ENCODE peak calls at places on chromosome 1, in eight cellular contexts. One of them, this sample, is unnamed.

GRCh38 chr1:209335090-209335692 is 248.3 kb upstream of the CAMK1G start:
- DNase-seq in mammary epithelial cell: no peak
- DNase-seq in A549: peak
- DNase-seq in neural progenitor cell: peak
- DNase-seq in PC-3: peak
- DNase-seq in H1: no peak
- DNase-seq in OCI-LY7: peak
- DNase-seq in MM.1S: peak
- DNase-seq in this sample: peak

GRCh38 chr1:200048244-200048643 is 20.7 kb downstream of the NR5A2 start:
- DNase-seq in mammary epithelial cell: no peak
- DNase-seq in A549: no peak
- DNase-seq in neural progenitor cell: peak
- DNase-seq in PC-3: no peak
- DNase-seq in H1: peak
- DNase-seq in OCI-LY7: no peak
- DNase-seq in MM.1S: no peak
- DNase-seq in this sample: no peak

GRCh38 chr1:204523605-204524215 is 7.5 kb downstream of the MDM4 start:
- DNase-seq in mammary epithelial cell: peak
- DNase-seq in A549: no peak
- DNase-seq in neural progenitor cell: no peak
- DNase-seq in PC-3: peak
- DNase-seq in H1: no peak
- DNase-seq in OCI-LY7: peak
- DNase-seq in MM.1S: no peak
- DNase-seq in this sample: no peak

GRCh38 chr1:76938304-76938703 is 71.0 kb downstream of the ST6GALNAC5 start:
- DNase-seq in mammary epithelial cell: no peak
- DNase-seq in A549: no peak
- DNase-seq in neural progenitor cell: no peak
- DNase-seq in PC-3: no peak
- DNase-seq in H1: no peak
- DNase-seq in OCI-LY7: no peak
- DNase-seq in MM.1S: no peak
- DNase-seq in this sample: no peak

GRCh38 chr1:184025242-184025675 is 12.3 kb downstream of the COLGALT2 start:
- DNase-seq in mammary epithelial cell: no peak
- DNase-seq in A549: no peak
- DNase-seq in neural progenitor cell: peak
- DNase-seq in PC-3: peak
- DNase-seq in H1: no peak
- DNase-seq in OCI-LY7: no peak
- DNase-seq in MM.1S: peak
- DNase-seq in this sample: no peak

GRCh38 chr1:226825037-226825745 is 45.2 kb upstream of the PSEN2 start:
- DNase-seq in mammary epithelial cell: no peak
- DNase-seq in A549: no peak
- DNase-seq in neural progenitor cell: no peak
- DNase-seq in PC-3: no peak
- DNase-seq in H1: no peak
- DNase-seq in OCI-LY7: no peak
- DNase-seq in MM.1S: no peak
- DNase-seq in this sample: no peak

GRCh38 chr1:191963286-191963685 is 195.0 kb upstream of the RGS18 start:
- DNase-seq in mammary epithelial cell: no peak
- DNase-seq in A549: no peak
- DNase-seq in neural progenitor cell: no peak
- DNase-seq in PC-3: no peak
- DNase-seq in H1: no peak
- DNase-seq in OCI-LY7: no peak
- DNase-seq in MM.1S: no peak
- DNase-seq in this sample: no peak

GRCh38 chr1:24957016-24957807 is 27.1 kb upstream of the RUNX3 start:
- DNase-seq in mammary epithelial cell: peak
- DNase-seq in A549: no peak
- DNase-seq in neural progenitor cell: no peak
- DNase-seq in PC-3: no peak
- DNase-seq in H1: no peak
- DNase-seq in OCI-LY7: no peak
- DNase-seq in MM.1S: no peak
- DNase-seq in this sample: no peak

GRCh38 chr1:67945733-67946374 is 104.6 kb downstream of the DIRAS3 start:
- DNase-seq in mammary epithelial cell: no peak
- DNase-seq in A549: no peak
- DNase-seq in neural progenitor cell: no peak
- DNase-seq in PC-3: no peak
- DNase-seq in H1: no peak
- DNase-seq in OCI-LY7: no peak
- DNase-seq in MM.1S: no peak
- DNase-seq in this sample: no peak

GRCh38 chr1:201250326-201251011 is 32.8 kb upstream of the PKP1 start:
- DNase-seq in mammary epithelial cell: no peak
- DNase-seq in A549: no peak
- DNase-seq in neural progenitor cell: no peak
- DNase-seq in PC-3: no peak
- DNase-seq in H1: peak
- DNase-seq in OCI-LY7: no peak
- DNase-seq in MM.1S: peak
- DNase-seq in this sample: no peak

DNA sequence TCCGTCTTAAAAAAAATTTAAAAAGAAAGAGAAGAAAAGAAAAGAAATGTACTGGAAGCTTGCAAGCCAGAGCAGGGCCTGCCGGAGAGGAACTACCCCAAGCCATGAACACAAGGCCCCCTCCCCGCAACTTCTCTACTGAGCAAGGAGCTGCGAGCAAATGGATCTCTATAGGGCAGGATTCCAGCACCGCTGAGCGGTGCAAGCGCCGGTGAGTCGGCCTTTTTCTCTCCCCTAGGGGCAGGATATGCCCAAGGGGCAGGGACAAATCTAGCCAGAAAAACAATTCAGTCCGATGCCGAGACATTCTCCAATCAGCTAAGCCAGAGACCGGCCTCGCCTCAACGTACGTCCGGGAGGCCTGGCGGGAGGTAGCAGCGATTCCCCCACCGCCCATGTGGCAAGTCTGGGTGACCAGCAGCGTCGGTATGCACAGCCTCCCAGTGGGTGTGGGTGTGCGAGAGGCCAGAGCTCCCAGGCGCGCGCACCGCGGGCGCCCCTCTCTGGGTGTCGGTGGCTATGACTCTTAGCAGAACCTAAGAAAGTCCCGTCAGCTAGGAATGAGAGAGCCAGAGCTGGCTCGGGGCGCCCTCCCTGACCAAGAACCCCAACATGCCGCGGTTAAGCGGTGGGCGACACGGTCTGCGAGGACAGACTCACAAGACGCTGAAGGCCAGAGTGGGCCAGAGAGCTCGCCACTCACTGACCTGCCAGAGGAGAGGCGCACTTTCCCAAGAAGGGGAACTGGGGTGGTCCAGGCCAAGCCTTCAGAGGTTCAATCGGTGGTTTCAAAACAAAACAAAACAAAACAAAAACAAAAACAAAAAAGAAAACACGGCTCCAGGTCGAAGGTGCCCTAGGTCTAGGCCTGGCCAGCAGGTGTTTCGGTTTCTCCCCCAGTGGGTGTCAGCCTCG is 1.9 kb downstream of the CSMD2 start:
- DNase-seq in mammary epithelial cell: peak
- DNase-seq in A549: peak
- DNase-seq in neural progenitor cell: peak
- DNase-seq in PC-3: peak
- DNase-seq in H1: peak
- DNase-seq in OCI-LY7: peak
- DNase-seq in MM.1S: peak
- DNase-seq in this sample: no peak
- H3K4me2 ChIP-seq in mammary epithelial cell: peak
- H3K4me2 ChIP-seq in A549: peak
- H3K4me2 ChIP-seq in neural progenitor cell: peak
- H3K4me2 ChIP-seq in PC-3: peak
- H3K4me2 ChIP-seq in H1: peak
- H3K4me2 ChIP-seq in OCI-LY7: no peak
- H3K4me2 ChIP-seq in MM.1S: peak
- H3K4me2 ChIP-seq in this sample: no peak

DNA sequence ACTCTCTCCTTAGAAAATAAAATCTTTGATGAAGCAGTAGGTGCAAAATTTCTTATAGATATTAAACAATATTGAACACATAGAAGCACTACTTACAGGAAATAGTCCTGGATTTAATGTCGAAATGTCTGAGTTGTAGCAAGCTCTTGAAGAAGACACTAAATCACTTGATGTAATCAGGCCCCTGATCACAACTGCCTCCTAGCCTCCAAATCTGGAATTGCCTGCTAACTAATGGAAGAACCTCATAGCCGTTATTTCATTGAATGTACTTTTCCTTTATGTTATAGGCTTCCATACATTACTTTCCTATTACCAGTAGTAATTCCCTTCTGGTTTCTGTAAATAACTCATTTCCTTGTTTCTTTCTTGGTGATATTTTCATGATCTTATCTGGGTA is 675.7 kb upstream of the CHRM3 start:
- DNase-seq in mammary epithelial cell: peak
- DNase-seq in A549: no peak
- DNase-seq in neural progenitor cell: peak
- DNase-seq in PC-3: peak
- DNase-seq in H1: no peak
- DNase-seq in OCI-LY7: no peak
- DNase-seq in MM.1S: no peak
- DNase-seq in this sample: no peak
- TF ChIP-seq CTCF in mammary epithelial cell: peak
- TF ChIP-seq CTCF in A549: no peak
- TF ChIP-seq CTCF in neural progenitor cell: peak
- TF ChIP-seq CTCF in PC-3: peak
- TF ChIP-seq CTCF in H1: no peak
- TF ChIP-seq CTCF in OCI-LY7: no peak
- TF ChIP-seq CTCF in MM.1S: peak
- TF ChIP-seq CTCF in this sample: no peak

GRCh38 chr1:23930861-23931471 is 17.8 kb upstream of the CNR2 start:
- DNase-seq in mammary epithelial cell: peak
- DNase-seq in A549: no peak
- DNase-seq in neural progenitor cell: no peak
- DNase-seq in PC-3: no peak
- DNase-seq in H1: no peak
- DNase-seq in OCI-LY7: peak
- DNase-seq in MM.1S: no peak
- DNase-seq in this sample: no peak
- H3K27ac ChIP-seq in mammary epithelial cell: peak
- H3K27ac ChIP-seq in A549: no peak
- H3K27ac ChIP-seq in neural progenitor cell: no peak
- H3K27ac ChIP-seq in PC-3: no peak
- H3K27ac ChIP-seq in H1: no peak
- H3K27ac ChIP-seq in OCI-LY7: peak
- H3K27ac ChIP-seq in MM.1S: no peak
- H3K27ac ChIP-seq in this sample: no peak

DNA sequence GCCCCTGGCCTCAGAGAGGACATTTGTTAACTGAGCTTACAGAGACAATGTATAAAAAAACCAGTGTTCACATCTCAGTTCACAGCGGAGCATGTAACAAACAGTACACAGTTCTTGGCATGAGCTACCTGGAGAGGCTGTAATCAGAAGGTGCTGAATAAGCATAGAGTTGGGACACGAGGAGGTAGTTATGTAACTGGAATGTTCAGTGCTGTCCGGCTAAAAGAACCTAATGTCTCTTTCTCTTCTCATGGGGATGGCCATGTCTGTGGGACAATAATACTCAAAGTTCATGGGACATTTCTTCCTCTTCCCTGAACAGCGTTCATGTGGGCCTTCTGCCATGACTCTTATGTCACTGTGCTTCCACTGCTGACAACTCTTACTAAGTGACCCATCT is 17.2 kb upstream of the STX12 start:
- DNase-seq in mammary epithelial cell: no peak
- DNase-seq in A549: no peak
- DNase-seq in neural progenitor cell: no peak
- DNase-seq in PC-3: no peak
- DNase-seq in H1: no peak
- DNase-seq in OCI-LY7: no peak
- DNase-seq in MM.1S: no peak
- DNase-seq in this sample: no peak
- H3K4me2 ChIP-seq in mammary epithelial cell: no peak
- H3K4me2 ChIP-seq in A549: no peak
- H3K4me2 ChIP-seq in neural progenitor cell: no peak
- H3K4me2 ChIP-seq in PC-3: no peak
- H3K4me2 ChIP-seq in H1: no peak
- H3K4me2 ChIP-seq in OCI-LY7: no peak
- H3K4me2 ChIP-seq in MM.1S: no peak
- H3K4me2 ChIP-seq in this sample: no peak

GRCh38 chr1:168627370-168627769 is 51.0 kb downstream of the XCL1 start:
- DNase-seq in mammary epithelial cell: no peak
- DNase-seq in A549: no peak
- DNase-seq in neural progenitor cell: no peak
- DNase-seq in PC-3: peak
- DNase-seq in H1: no peak
- DNase-seq in OCI-LY7: no peak
- DNase-seq in MM.1S: no peak
- DNase-seq in this sample: no peak
- TF ChIP-seq CTCF in mammary epithelial cell: no peak
- TF ChIP-seq CTCF in A549: no peak
- TF ChIP-seq CTCF in neural progenitor cell: no peak
- TF ChIP-seq CTCF in PC-3: no peak
- TF ChIP-seq CTCF in H1: no peak
- TF ChIP-seq CTCF in OCI-LY7: no peak
- TF ChIP-seq CTCF in MM.1S: no peak
- TF ChIP-seq CTCF in this sample: no peak

DNA sequence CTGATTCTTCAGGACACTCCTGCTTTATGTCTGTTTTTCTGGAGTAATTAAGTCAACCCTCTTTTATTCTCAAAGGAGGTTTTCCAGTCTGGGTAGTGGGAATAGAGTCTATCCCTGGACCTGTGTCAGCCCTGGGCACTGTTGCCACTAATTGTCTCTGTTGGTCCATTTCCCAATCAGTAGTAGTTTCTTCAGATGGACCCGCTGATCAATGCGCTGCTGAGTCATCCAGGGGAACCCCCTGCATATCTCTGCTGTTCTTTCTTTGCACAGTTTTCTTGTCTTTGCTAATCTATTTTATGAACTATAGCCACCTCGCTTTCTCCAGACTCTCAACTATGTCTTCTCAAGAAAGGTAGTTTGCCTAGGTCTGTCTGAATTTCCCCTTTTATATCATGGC is 82.5 kb downstream of the TNNI3K start:
- DNase-seq in mammary epithelial cell: no peak
- DNase-seq in A549: no peak
- DNase-seq in neural progenitor cell: no peak
- DNase-seq in PC-3: no peak
- DNase-seq in H1: no peak
- DNase-seq in OCI-LY7: no peak
- DNase-seq in MM.1S: no peak
- DNase-seq in this sample: no peak
- H3K27ac ChIP-seq in mammary epithelial cell: no peak
- H3K27ac ChIP-seq in A549: no peak
- H3K27ac ChIP-seq in neural progenitor cell: no peak
- H3K27ac ChIP-seq in PC-3: no peak
- H3K27ac ChIP-seq in H1: no peak
- H3K27ac ChIP-seq in OCI-LY7: no peak
- H3K27ac ChIP-seq in MM.1S: no peak
- H3K27ac ChIP-seq in this sample: no peak

GRCh38 chr1:241603626-241604337 is 36.4 kb downstream of the CHML start:
- DNase-seq in mammary epithelial cell: peak
- DNase-seq in A549: no peak
- DNase-seq in neural progenitor cell: no peak
- DNase-seq in PC-3: peak
- DNase-seq in H1: no peak
- DNase-seq in OCI-LY7: no peak
- DNase-seq in MM.1S: no peak
- DNase-seq in this sample: no peak
- H3K4me2 ChIP-seq in mammary epithelial cell: peak
- H3K4me2 ChIP-seq in A549: peak
- H3K4me2 ChIP-seq in neural progenitor cell: no peak
- H3K4me2 ChIP-seq in PC-3: peak
- H3K4me2 ChIP-seq in H1: no peak
- H3K4me2 ChIP-seq in OCI-LY7: no peak
- H3K4me2 ChIP-seq in MM.1S: no peak
- H3K4me2 ChIP-seq in this sample: no peak

GRCh38 chr1:238962941-238963340 is 423.4 kb upstream of the CHRM3 start:
- DNase-seq in mammary epithelial cell: no peak
- DNase-seq in A549: no peak
- DNase-seq in neural progenitor cell: no peak
- DNase-seq in PC-3: no peak
- DNase-seq in H1: no peak
- DNase-seq in OCI-LY7: no peak
- DNase-seq in MM.1S: no peak
- DNase-seq in this sample: no peak
- TF ChIP-seq CTCF in mammary epithelial cell: no peak
- TF ChIP-seq CTCF in A549: no peak
- TF ChIP-seq CTCF in neural progenitor cell: no peak
- TF ChIP-seq CTCF in PC-3: no peak
- TF ChIP-seq CTCF in H1: no peak
- TF ChIP-seq CTCF in OCI-LY7: no peak
- TF ChIP-seq CTCF in MM.1S: no peak
- TF ChIP-seq CTCF in this sample: no peak

This sample was measured in DND-41.